ENCODE peak calls at places on chromosomes 7 and 10, in ten cellular contexts. One of them, this sample, is unnamed.

GRCh38 chr10:132921086-132921485 is 21.3 kb downstream of the CFAP46 start:
- DNase-seq in adrenal gland: no peak
- DNase-seq in erythroblast: no peak
- DNase-seq in gastrocnemius medialis: no peak
- DNase-seq in transverse colon: no peak
- DNase-seq in spleen: peak
- DNase-seq in Peyer's patch: no peak
- DNase-seq in HCT116: no peak
- DNase-seq in uterus: no peak
- DNase-seq in GM12891: no peak
- DNase-seq in this sample: no peak

GRCh38 chr10:114374141-114374791 is 30.0 kb downstream of the AFAP1L2 start:
- DNase-seq in gastrocnemius medialis: peak
- DNase-seq in erythroblast: no peak
- DNase-seq in HCT116: no peak
- DNase-seq in spleen: no peak
- DNase-seq in uterus: peak
- DNase-seq in GM12891: no peak
- DNase-seq in adrenal gland: no peak
- DNase-seq in Peyer's patch: no peak
- DNase-seq in transverse colon: peak
- DNase-seq in this sample: no peak

GRCh38 chr10:65861249-65861648 is 1064.6 kb upstream of the LRRTM3 start:
- DNase-seq in erythroblast: no peak
- DNase-seq in spleen: no peak
- DNase-seq in adrenal gland: no peak
- DNase-seq in transverse colon: no peak
- DNase-seq in uterus: no peak
- DNase-seq in HCT116: peak
- DNase-seq in GM12891: no peak
- DNase-seq in gastrocnemius medialis: no peak
- DNase-seq in Peyer's patch: no peak
- DNase-seq in this sample: peak

GRCh38 chr10:64529003-64529350 is 1007.8 kb downstream of the REEP3 start:
- DNase-seq in gastrocnemius medialis: no peak
- DNase-seq in erythroblast: no peak
- DNase-seq in HCT116: no peak
- DNase-seq in spleen: no peak
- DNase-seq in Peyer's patch: no peak
- DNase-seq in GM12891: no peak
- DNase-seq in adrenal gland: no peak
- DNase-seq in transverse colon: no peak
- DNase-seq in uterus: no peak
- DNase-seq in this sample: no peak

GRCh38 chr10:52769966-52770365 is 2.6 kb downstream of the MBL2 start:
- DNase-seq in transverse colon: no peak
- DNase-seq in GM12891: no peak
- DNase-seq in gastrocnemius medialis: no peak
- DNase-seq in uterus: no peak
- DNase-seq in Peyer's patch: no peak
- DNase-seq in spleen: no peak
- DNase-seq in erythroblast: no peak
- DNase-seq in adrenal gland: no peak
- DNase-seq in HCT116: no peak
- DNase-seq in this sample: no peak

GRCh38 chr7:91892099-91892788 is 11.7 kb upstream of the MTERF1 start:
- DNase-seq in Peyer's patch: no peak
- DNase-seq in erythroblast: no peak
- DNase-seq in GM12891: no peak
- DNase-seq in HCT116: no peak
- DNase-seq in spleen: no peak
- DNase-seq in adrenal gland: no peak
- DNase-seq in transverse colon: no peak
- DNase-seq in gastrocnemius medialis: no peak
- DNase-seq in uterus: no peak
- DNase-seq in this sample: no peak

GRCh38 chr7:28700790-28701203 is 257.3 kb downstream of the TRIL start:
- DNase-seq in adrenal gland: no peak
- DNase-seq in Peyer's patch: no peak
- DNase-seq in gastrocnemius medialis: no peak
- DNase-seq in transverse colon: no peak
- DNase-seq in HCT116: no peak
- DNase-seq in GM12891: no peak
- DNase-seq in spleen: no peak
- DNase-seq in erythroblast: no peak
- DNase-seq in uterus: no peak
- DNase-seq in this sample: no peak

GRCh38 chr7:16644987-16645592 is 464 bp downstream of the ANKMY2 start:
- DNase-seq in uterus: no peak
- DNase-seq in gastrocnemius medialis: peak
- DNase-seq in HCT116: no peak
- DNase-seq in Peyer's patch: peak
- DNase-seq in spleen: peak
- DNase-seq in adrenal gland: peak
- DNase-seq in transverse colon: peak
- DNase-seq in erythroblast: peak
- DNase-seq in GM12891: no peak
- DNase-seq in this sample: peak

GRCh38 chr10:75097666-75098285 is 13.7 kb upstream of the SAMD8 start:
- DNase-seq in spleen: no peak
- DNase-seq in gastrocnemius medialis: peak
- DNase-seq in GM12891: no peak
- DNase-seq in transverse colon: no peak
- DNase-seq in erythroblast: no peak
- DNase-seq in HCT116: no peak
- DNase-seq in Peyer's patch: no peak
- DNase-seq in uterus: no peak
- DNase-seq in adrenal gland: no peak
- DNase-seq in this sample: peak

GRCh38 chr10:131983780-131984179 is 2.1 kb upstream of the BNIP3 start:
- DNase-seq in erythroblast: no peak
- DNase-seq in spleen: peak
- DNase-seq in uterus: no peak
- DNase-seq in GM12891: no peak
- DNase-seq in transverse colon: no peak
- DNase-seq in gastrocnemius medialis: no peak
- DNase-seq in HCT116: no peak
- DNase-seq in Peyer's patch: no peak
- DNase-seq in adrenal gland: no peak
- DNase-seq in this sample: peak

GRCh38 chr7:139543801-139544603 is 20.5 kb downstream of the CLEC2L start:
- DNase-seq in HCT116: peak
- DNase-seq in Peyer's patch: no peak
- DNase-seq in transverse colon: no peak
- DNase-seq in uterus: no peak
- DNase-seq in erythroblast: peak
- DNase-seq in spleen: no peak
- DNase-seq in gastrocnemius medialis: no peak
- DNase-seq in adrenal gland: no peak
- DNase-seq in GM12891: no peak
- DNase-seq in this sample: no peak

GRCh38 chr7:125427676-125428075 is 498.1 kb upstream of the POT1 start:
- DNase-seq in spleen: no peak
- DNase-seq in transverse colon: no peak
- DNase-seq in HCT116: no peak
- DNase-seq in GM12891: no peak
- DNase-seq in adrenal gland: no peak
- DNase-seq in Peyer's patch: no peak
- DNase-seq in uterus: no peak
- DNase-seq in erythroblast: no peak
- DNase-seq in gastrocnemius medialis: no peak
- DNase-seq in this sample: no peak

GRCh38 chr10:32882076-32882475 is 76.0 kb downstream of the ITGB1 start:
- DNase-seq in GM12891: no peak
- DNase-seq in erythroblast: no peak
- DNase-seq in uterus: no peak
- DNase-seq in gastrocnemius medialis: no peak
- DNase-seq in adrenal gland: no peak
- DNase-seq in spleen: no peak
- DNase-seq in HCT116: no peak
- DNase-seq in transverse colon: no peak
- DNase-seq in Peyer's patch: no peak
- DNase-seq in this sample: no peak

DNA sequence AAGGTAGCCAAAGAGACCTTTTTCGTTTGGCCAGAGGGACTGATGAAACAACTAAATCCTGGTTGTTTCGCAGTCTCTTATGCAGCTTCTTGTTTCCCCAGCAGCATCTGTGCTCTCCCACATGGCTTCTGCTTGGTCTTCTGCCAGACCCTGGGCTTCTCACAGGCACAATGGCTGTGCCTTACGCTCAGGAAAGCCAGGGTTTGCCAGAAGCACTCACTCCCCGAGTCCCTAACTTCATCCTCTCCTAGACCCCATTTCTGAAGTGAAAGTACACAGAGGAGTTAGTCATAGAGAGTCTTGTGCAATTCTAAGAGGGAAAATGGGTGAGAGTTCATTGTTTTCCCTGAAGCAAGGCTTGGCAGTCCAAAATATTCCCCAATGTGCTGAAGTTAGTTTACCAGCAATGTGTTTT is 121.7 kb downstream of the EVX1 start:
- DNase-seq in erythroblast: no peak
- DNase-seq in gastrocnemius medialis: peak
- DNase-seq in uterus: peak
- DNase-seq in transverse colon: peak
- DNase-seq in HCT116: no peak
- DNase-seq in GM12891: no peak
- DNase-seq in spleen: no peak
- DNase-seq in Peyer's patch: no peak
- DNase-seq in adrenal gland: peak
- DNase-seq in this sample: no peak
- TF ChIP-seq POLR2A in erythroblast: no peak
- TF ChIP-seq POLR2A in gastrocnemius medialis: no peak
- TF ChIP-seq POLR2A in uterus: no peak
- TF ChIP-seq POLR2A in transverse colon: no peak
- TF ChIP-seq POLR2A in HCT116: no peak
- TF ChIP-seq POLR2A in GM12891: no peak
- TF ChIP-seq POLR2A in spleen: no peak
- TF ChIP-seq POLR2A in Peyer's patch: no peak
- TF ChIP-seq POLR2A in adrenal gland: no peak
- TF ChIP-seq POLR2A in this sample: no peak

DNA sequence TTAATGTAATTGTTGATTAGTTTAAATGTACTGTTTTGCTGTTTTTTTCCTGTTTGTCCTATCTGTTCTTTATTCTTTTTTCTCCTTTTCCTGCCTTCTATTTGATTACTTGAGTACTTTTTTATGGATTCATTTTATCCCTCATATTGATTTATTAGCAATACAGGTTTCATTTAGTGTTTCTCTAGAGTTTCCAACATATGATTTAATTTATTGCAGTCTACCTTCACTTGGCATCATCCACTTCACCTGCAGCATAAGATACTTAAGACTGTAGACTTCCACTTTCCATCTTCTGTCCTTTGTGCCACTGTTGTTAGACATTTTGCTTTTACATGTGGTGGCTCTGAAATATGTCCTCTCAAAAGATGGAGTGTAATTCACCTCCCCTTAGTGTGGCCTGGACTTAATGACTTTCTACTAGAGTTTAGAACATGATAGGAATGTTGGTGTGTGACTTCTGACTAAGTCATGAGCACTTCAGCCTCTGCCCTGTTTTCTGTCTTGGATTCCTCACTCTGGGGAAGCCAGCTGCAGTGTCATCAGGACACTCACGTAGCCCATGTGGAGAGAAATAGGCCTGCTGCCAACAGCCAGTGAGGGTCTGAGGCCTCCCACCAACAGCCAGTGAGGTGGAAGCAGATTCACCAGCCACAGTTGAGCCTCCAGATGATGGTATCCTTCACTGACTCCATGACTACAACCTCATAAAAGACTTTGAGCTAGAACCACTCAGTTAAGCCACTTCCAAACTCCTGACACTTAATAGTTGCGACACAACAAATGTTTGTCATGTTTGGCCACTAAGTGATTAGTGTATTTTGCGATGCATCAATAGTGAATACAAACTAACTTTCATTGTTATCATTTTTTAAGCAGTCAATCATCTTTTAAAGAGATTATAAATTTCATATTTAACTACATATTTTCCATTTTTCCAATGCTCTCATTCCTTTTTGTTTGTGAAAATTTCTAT is 643.5 kb upstream of the DPP6 start:
- DNase-seq in HCT116: no peak
- DNase-seq in Peyer's patch: no peak
- DNase-seq in adrenal gland: no peak
- DNase-seq in spleen: no peak
- DNase-seq in erythroblast: no peak
- DNase-seq in uterus: no peak
- DNase-seq in transverse colon: no peak
- DNase-seq in gastrocnemius medialis: no peak
- DNase-seq in GM12891: no peak
- DNase-seq in this sample: no peak
- TF ChIP-seq POLR2A in HCT116: no peak
- TF ChIP-seq POLR2A in Peyer's patch: no peak
- TF ChIP-seq POLR2A in adrenal gland: no peak
- TF ChIP-seq POLR2A in spleen: no peak
- TF ChIP-seq POLR2A in erythroblast: no peak
- TF ChIP-seq POLR2A in uterus: no peak
- TF ChIP-seq POLR2A in transverse colon: no peak
- TF ChIP-seq POLR2A in gastrocnemius medialis: no peak
- TF ChIP-seq POLR2A in GM12891: no peak
- TF ChIP-seq POLR2A in this sample: no peak

DNA sequence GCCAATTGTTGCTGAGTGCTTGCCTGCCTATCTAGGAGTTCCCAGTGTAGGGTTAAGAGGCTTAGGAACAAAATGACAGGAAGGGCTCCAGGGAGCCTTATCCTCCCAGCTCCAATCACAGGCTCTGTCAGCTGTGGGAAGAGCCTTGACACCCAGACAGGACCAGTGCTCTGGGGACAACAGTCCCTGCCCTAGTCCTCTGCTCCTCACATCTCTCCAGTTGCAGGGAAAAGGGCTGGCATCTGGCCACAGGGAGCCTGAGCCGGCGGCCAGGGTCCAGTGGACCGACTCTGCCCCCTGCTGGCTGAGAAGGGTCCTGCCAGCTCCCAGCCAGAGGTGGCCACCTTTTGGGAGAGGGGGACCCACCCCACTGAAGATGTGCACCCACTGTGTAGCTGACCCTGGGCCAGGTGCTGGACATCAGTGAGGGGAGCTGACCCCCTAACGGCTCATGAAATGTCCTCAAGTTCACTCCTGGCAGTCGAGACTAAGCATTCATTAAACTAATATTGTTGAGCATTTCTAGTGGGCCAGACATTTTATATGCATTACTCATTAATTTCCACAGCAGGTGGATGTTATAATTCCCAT is 17.6 kb downstream of the DNAJB12 start:
- DNase-seq in spleen: peak
- DNase-seq in gastrocnemius medialis: peak
- DNase-seq in adrenal gland: peak
- DNase-seq in Peyer's patch: peak
- DNase-seq in uterus: peak
- DNase-seq in transverse colon: peak
- DNase-seq in GM12891: no peak
- DNase-seq in erythroblast: peak
- DNase-seq in HCT116: no peak
- DNase-seq in this sample: peak
- TF ChIP-seq POLR2A in spleen: no peak
- TF ChIP-seq POLR2A in gastrocnemius medialis: no peak
- TF ChIP-seq POLR2A in adrenal gland: no peak
- TF ChIP-seq POLR2A in Peyer's patch: no peak
- TF ChIP-seq POLR2A in uterus: no peak
- TF ChIP-seq POLR2A in transverse colon: no peak
- TF ChIP-seq POLR2A in GM12891: no peak
- TF ChIP-seq POLR2A in erythroblast: no peak
- TF ChIP-seq POLR2A in HCT116: no peak
- TF ChIP-seq POLR2A in this sample: no peak

GRCh38 chr7:19178595-19178994 is 33.4 kb upstream of the FERD3L start:
- DNase-seq in gastrocnemius medialis: no peak
- DNase-seq in GM12891: no peak
- DNase-seq in erythroblast: no peak
- DNase-seq in spleen: no peak
- DNase-seq in transverse colon: no peak
- DNase-seq in uterus: no peak
- DNase-seq in Peyer's patch: no peak
- DNase-seq in HCT116: no peak
- DNase-seq in adrenal gland: no peak
- DNase-seq in this sample: no peak
- TF ChIP-seq POLR2A in gastrocnemius medialis: no peak
- TF ChIP-seq POLR2A in GM12891: no peak
- TF ChIP-seq POLR2A in erythroblast: no peak
- TF ChIP-seq POLR2A in spleen: no peak
- TF ChIP-seq POLR2A in transverse colon: no peak
- TF ChIP-seq POLR2A in uterus: no peak
- TF ChIP-seq POLR2A in Peyer's patch: no peak
- TF ChIP-seq POLR2A in HCT116: no peak
- TF ChIP-seq POLR2A in adrenal gland: no peak
- TF ChIP-seq POLR2A in this sample: no peak

This sample was measured in H54.